ENCODE peak calls at places on chromosomes 5 and 9, in five cellular contexts. K is fibroblast of mammary gland, R is A549, E is NT2/D1, C is NCI-H1105. G is an unnamed sample.

GRCh38 chr5:114265661-114266060 is 96.2 kb upstream of the KCNN2 start:
- DNase-seq in K (no peak), R (no peak), E (no peak), C (no peak), G (no peak)

GRCh38 chr5:100131161-100131560 is 404.0 kb upstream of the FAM174A start:
- DNase-seq in K (no peak), R (peak; percentile 4), E (no peak), C (no peak), G (no peak)

GRCh38 chr9:130745210-130745800 is 51.7 kb downstream of the EXOSC2 start:
- DNase-seq in K (no peak), R (no peak), E (no peak), C (no peak), G (no peak)

GRCh38 chr9:107883496-107884120 is 394.0 kb upstream of the KLF4 start:
- DNase-seq in K (no peak), R (no peak), E (no peak), C (no peak), G (no peak)

GRCh38 chr5:154757647-154758406 is 2.6 kb downstream of the LARP1 start:
- DNase-seq in K (peak; percentile 61), R (peak; percentile 12), E (no peak), C (peak; percentile 12), G (peak; percentile 52)

GRCh38 chr9:81776834-81777233 is 87.5 kb upstream of the TLE1 start:
- DNase-seq in K (no peak), R (no peak), E (no peak), C (no peak), G (no peak)

GRCh38 chr5:78162253-78162862 is 132.1 kb downstream of the AP3B1 start:
- DNase-seq in K (peak; percentile 49), R (peak; percentile 57), E (peak; percentile 1), C (peak; percentile 1), G (peak; percentile 32)

GRCh38 chr9:114930063-114930812 is at the start of gene TNFSF8:
- DNase-seq in K (no peak), R (no peak), E (no peak), C (no peak), G (no peak)

GRCh38 chr5:44046581-44047327 is 342.5 kb downstream of the FGF10 start:
- DNase-seq in K (peak; percentile 8), R (no peak), E (no peak), C (no peak), G (no peak)

GRCh38 chr9:91274950-91275349 is 86.8 kb downstream of the AUH start:
- DNase-seq in K (no peak), R (no peak), E (no peak), C (no peak), G (no peak)

GRCh38 chr5:180787025-180787424 is 15.6 kb downstream of the MGAT1 start:
- DNase-seq in K (peak; percentile 22), R (no peak), E (no peak), C (no peak), G (peak; percentile 35)

GRCh38 chr5:7927466-7928375 is 58.8 kb downstream of the MTRR start:
- DNase-seq in K (peak; percentile 66), R (peak; percentile 45), E (peak; percentile 27), C (peak; percentile 49), G (peak; percentile 51)

GRCh38 chr9:126763130-126763764 is 41.6 kb upstream of the ZBTB43 start:
- DNase-seq in K (no peak), R (peak; percentile 77), E (no peak), C (no peak), G (no peak)

GRCh38 chr5:132370241-132370820 is 821 bp downstream of the SLC22A5 start:
- DNase-seq in K (no peak), R (no peak), E (no peak), C (no peak), G (no peak)

GRCh38 chr5:19866088-19866446 is 121.9 kb downstream of the CDH18 start:
- DNase-seq in K (no peak), R (no peak), E (no peak), C (no peak), G (no peak)

GRCh38 chr5:175711472-175712312 is 53.8 kb downstream of the HRH2 start:
- DNase-seq in K (no peak), R (no peak), E (no peak), C (no peak), G (no peak)

GRCh38 chr9:80410106-80410505 is 838.3 kb downstream of the TLE4 start:
- DNase-seq in K (peak; percentile 34), R (no peak), E (peak; percentile 85), C (no peak), G (no peak)

G was measured in AG10803.